ENCODE peak calls at places on chromosomes 12 and 14, in nine cellular contexts. One of them, this sample, is unnamed.

GRCh38 chr12:56683-57346 is 9.8 kb upstream of the IQSEC3 start:
- DNase-seq in pancreas: no peak
- DNase-seq in BE2C: no peak
- DNase-seq in adrenal gland: no peak
- DNase-seq in right lobe of liver: no peak
- DNase-seq in ovary: no peak
- DNase-seq in tibial nerve: no peak
- DNase-seq in transverse colon: no peak
- DNase-seq in stomach: no peak
- DNase-seq in this sample: no peak

GRCh38 chr12:168763-169525 is 45.0 kb downstream of the SLC6A12 start:
- DNase-seq in BE2C: no peak
- DNase-seq in adrenal gland: no peak
- DNase-seq in tibial nerve: no peak
- DNase-seq in right lobe of liver: no peak
- DNase-seq in ovary: no peak
- DNase-seq in transverse colon: no peak
- DNase-seq in pancreas: no peak
- DNase-seq in stomach: no peak
- DNase-seq in this sample: no peak

GRCh38 chr14:67371247-67372148 is 11.4 kb downstream of the EIF2S1 start:
- DNase-seq in right lobe of liver: no peak
- DNase-seq in ovary: no peak
- DNase-seq in BE2C: no peak
- DNase-seq in stomach: no peak
- DNase-seq in tibial nerve: no peak
- DNase-seq in transverse colon: no peak
- DNase-seq in adrenal gland: no peak
- DNase-seq in pancreas: no peak
- DNase-seq in this sample: no peak

GRCh38 chr12:69739287-69740191 is 879 bp downstream of the RAB3IP start:
- DNase-seq in transverse colon: peak
- DNase-seq in stomach: peak
- DNase-seq in tibial nerve: no peak
- DNase-seq in pancreas: peak
- DNase-seq in ovary: peak
- DNase-seq in BE2C: peak
- DNase-seq in right lobe of liver: peak
- DNase-seq in adrenal gland: peak
- DNase-seq in this sample: peak

GRCh38 chr12:31599053-31599452 is 8.1 kb upstream of the DENND5B start:
- DNase-seq in stomach: no peak
- DNase-seq in transverse colon: no peak
- DNase-seq in right lobe of liver: no peak
- DNase-seq in pancreas: no peak
- DNase-seq in ovary: no peak
- DNase-seq in BE2C: no peak
- DNase-seq in tibial nerve: no peak
- DNase-seq in adrenal gland: no peak
- DNase-seq in this sample: no peak

GRCh38 chr14:21192875-21193535 is 37.1 kb upstream of the OR5AU1 start:
- DNase-seq in tibial nerve: no peak
- DNase-seq in BE2C: peak
- DNase-seq in transverse colon: no peak
- DNase-seq in stomach: no peak
- DNase-seq in adrenal gland: no peak
- DNase-seq in ovary: no peak
- DNase-seq in right lobe of liver: no peak
- DNase-seq in pancreas: no peak
- DNase-seq in this sample: no peak

GRCh38 chr12:106243620-106244019 is 4.2 kb downstream of the CKAP4 start:
- DNase-seq in ovary: no peak
- DNase-seq in pancreas: peak
- DNase-seq in right lobe of liver: no peak
- DNase-seq in stomach: no peak
- DNase-seq in BE2C: no peak
- DNase-seq in tibial nerve: no peak
- DNase-seq in adrenal gland: no peak
- DNase-seq in transverse colon: no peak
- DNase-seq in this sample: no peak

GRCh38 chr12:113867258-113867657 is 98.9 kb downstream of the RBM19 start:
- DNase-seq in stomach: no peak
- DNase-seq in tibial nerve: no peak
- DNase-seq in right lobe of liver: no peak
- DNase-seq in pancreas: no peak
- DNase-seq in transverse colon: no peak
- DNase-seq in ovary: no peak
- DNase-seq in adrenal gland: no peak
- DNase-seq in BE2C: peak
- DNase-seq in this sample: no peak

GRCh38 chr14:31241450-31242114 is 34.0 kb upstream of the HECTD1 start:
- DNase-seq in adrenal gland: peak
- DNase-seq in transverse colon: no peak
- DNase-seq in stomach: no peak
- DNase-seq in tibial nerve: no peak
- DNase-seq in pancreas: no peak
- DNase-seq in BE2C: no peak
- DNase-seq in ovary: no peak
- DNase-seq in right lobe of liver: no peak
- DNase-seq in this sample: no peak

GRCh38 chr14:97336179-97336578 is 539.0 kb downstream of the VRK1 start:
- DNase-seq in BE2C: no peak
- DNase-seq in tibial nerve: no peak
- DNase-seq in adrenal gland: no peak
- DNase-seq in stomach: no peak
- DNase-seq in transverse colon: no peak
- DNase-seq in right lobe of liver: no peak
- DNase-seq in pancreas: no peak
- DNase-seq in ovary: no peak
- DNase-seq in this sample: no peak

GRCh38 chr14:59294662-59294992 is 106.2 kb downstream of the DAAM1 start:
- DNase-seq in right lobe of liver: no peak
- DNase-seq in pancreas: no peak
- DNase-seq in stomach: no peak
- DNase-seq in tibial nerve: no peak
- DNase-seq in transverse colon: no peak
- DNase-seq in ovary: no peak
- DNase-seq in adrenal gland: no peak
- DNase-seq in BE2C: no peak
- DNase-seq in this sample: no peak

GRCh38 chr14:54486685-54487084 is 2.1 kb downstream of the GMFB start:
- DNase-seq in adrenal gland: no peak
- DNase-seq in ovary: no peak
- DNase-seq in BE2C: no peak
- DNase-seq in transverse colon: no peak
- DNase-seq in tibial nerve: no peak
- DNase-seq in pancreas: no peak
- DNase-seq in stomach: no peak
- DNase-seq in right lobe of liver: no peak
- DNase-seq in this sample: no peak

GRCh38 chr12:112375105-112375504 is 7.1 kb downstream of the HECTD4 start:
- DNase-seq in BE2C: no peak
- DNase-seq in right lobe of liver: no peak
- DNase-seq in adrenal gland: no peak
- DNase-seq in pancreas: no peak
- DNase-seq in transverse colon: no peak
- DNase-seq in tibial nerve: no peak
- DNase-seq in stomach: no peak
- DNase-seq in ovary: no peak
- DNase-seq in this sample: no peak

GRCh38 chr12:51393676-51394545 is 2.7 kb upstream of the GALNT6 start:
- DNase-seq in transverse colon: peak
- DNase-seq in stomach: no peak
- DNase-seq in adrenal gland: peak
- DNase-seq in BE2C: no peak
- DNase-seq in ovary: no peak
- DNase-seq in right lobe of liver: no peak
- DNase-seq in pancreas: no peak
- DNase-seq in tibial nerve: no peak
- DNase-seq in this sample: no peak

GRCh38 chr14:102917469-102918211 is 4.8 kb upstream of the AMN start:
- DNase-seq in right lobe of liver: peak
- DNase-seq in adrenal gland: peak
- DNase-seq in BE2C: peak
- DNase-seq in ovary: peak
- DNase-seq in transverse colon: peak
- DNase-seq in tibial nerve: peak
- DNase-seq in pancreas: no peak
- DNase-seq in stomach: peak
- DNase-seq in this sample: peak

GRCh38 chr14:73458219-73458976 is at the start of gene NUMB:
- DNase-seq in BE2C: peak
- DNase-seq in adrenal gland: peak
- DNase-seq in ovary: peak
- DNase-seq in transverse colon: peak
- DNase-seq in stomach: peak
- DNase-seq in right lobe of liver: peak
- DNase-seq in tibial nerve: peak
- DNase-seq in pancreas: peak
- DNase-seq in this sample: peak

GRCh38 chr12:62581288-62582064 is 114.8 kb downstream of the MON2 start:
- DNase-seq in BE2C: no peak
- DNase-seq in adrenal gland: no peak
- DNase-seq in right lobe of liver: no peak
- DNase-seq in pancreas: no peak
- DNase-seq in ovary: no peak
- DNase-seq in stomach: no peak
- DNase-seq in transverse colon: no peak
- DNase-seq in tibial nerve: no peak
- DNase-seq in this sample: peak

GRCh38 chr12:121888478-121889266 is at the start of gene PSMD9:
- DNase-seq in stomach: peak
- DNase-seq in ovary: peak
- DNase-seq in pancreas: peak
- DNase-seq in BE2C: peak
- DNase-seq in adrenal gland: peak
- DNase-seq in transverse colon: peak
- DNase-seq in right lobe of liver: peak
- DNase-seq in tibial nerve: peak
- DNase-seq in this sample: peak
- TF ChIP-seq CTCF in stomach: no peak
- TF ChIP-seq CTCF in ovary: peak
- TF ChIP-seq CTCF in pancreas: peak
- TF ChIP-seq CTCF in BE2C: peak
- TF ChIP-seq CTCF in adrenal gland: peak
- TF ChIP-seq CTCF in transverse colon: peak
- TF ChIP-seq CTCF in right lobe of liver: peak
- TF ChIP-seq CTCF in tibial nerve: peak
- TF ChIP-seq CTCF in this sample: peak

GRCh38 chr12:40063424-40063823 is 42.5 kb downstream of the SLC2A13 start:
- DNase-seq in transverse colon: no peak
- DNase-seq in BE2C: no peak
- DNase-seq in stomach: no peak
- DNase-seq in right lobe of liver: no peak
- DNase-seq in pancreas: no peak
- DNase-seq in tibial nerve: no peak
- DNase-seq in adrenal gland: peak
- DNase-seq in ovary: no peak
- DNase-seq in this sample: no peak

GRCh38 chr12:40065636-40066035 is 40.2 kb downstream of the SLC2A13 start:
- DNase-seq in tibial nerve: no peak
- DNase-seq in stomach: no peak
- DNase-seq in right lobe of liver: no peak
- DNase-seq in transverse colon: no peak
- DNase-seq in BE2C: no peak
- DNase-seq in ovary: no peak
- DNase-seq in adrenal gland: no peak
- DNase-seq in pancreas: no peak
- DNase-seq in this sample: no peak

DNA sequence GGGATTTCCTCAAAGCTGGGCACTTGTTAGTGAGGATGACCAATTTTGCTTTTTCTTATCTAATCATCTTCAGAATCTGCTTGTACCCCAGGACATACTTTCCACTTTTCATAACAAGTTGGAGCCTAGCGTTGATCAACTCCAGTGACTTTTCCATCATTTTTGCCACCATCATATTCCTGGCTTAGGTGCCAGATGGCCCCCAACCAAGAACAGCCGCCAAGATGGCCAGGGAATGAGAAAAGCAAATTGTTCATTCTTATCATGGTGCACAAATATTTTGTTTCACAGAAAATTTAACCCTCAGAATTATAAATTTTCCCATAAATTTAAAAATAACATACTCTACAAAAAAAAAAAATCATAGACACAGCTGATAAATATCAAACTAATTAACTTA is 37.5 kb downstream of the SLC2A13 start:
- DNase-seq in pancreas: no peak
- DNase-seq in transverse colon: no peak
- DNase-seq in right lobe of liver: no peak
- DNase-seq in ovary: no peak
- DNase-seq in stomach: no peak
- DNase-seq in adrenal gland: no peak
- DNase-seq in BE2C: no peak
- DNase-seq in tibial nerve: no peak
- DNase-seq in this sample: no peak
- TF ChIP-seq CTCF in pancreas: no peak
- TF ChIP-seq CTCF in transverse colon: no peak
- TF ChIP-seq CTCF in right lobe of liver: no peak
- TF ChIP-seq CTCF in ovary: no peak
- TF ChIP-seq CTCF in stomach: no peak
- TF ChIP-seq CTCF in adrenal gland: no peak
- TF ChIP-seq CTCF in BE2C: no peak
- TF ChIP-seq CTCF in tibial nerve: no peak
- TF ChIP-seq CTCF in this sample: no peak

GRCh38 chr14:76143642-76144041 is 8.1 kb upstream of the GPATCH2L start:
- DNase-seq in adrenal gland: no peak
- DNase-seq in pancreas: no peak
- DNase-seq in tibial nerve: no peak
- DNase-seq in BE2C: no peak
- DNase-seq in transverse colon: no peak
- DNase-seq in stomach: no peak
- DNase-seq in right lobe of liver: no peak
- DNase-seq in ovary: no peak
- DNase-seq in this sample: no peak
- TF ChIP-seq CTCF in adrenal gland: no peak
- TF ChIP-seq CTCF in pancreas: no peak
- TF ChIP-seq CTCF in tibial nerve: no peak
- TF ChIP-seq CTCF in BE2C: no peak
- TF ChIP-seq CTCF in transverse colon: no peak
- TF ChIP-seq CTCF in stomach: no peak
- TF ChIP-seq CTCF in right lobe of liver: no peak
- TF ChIP-seq CTCF in ovary: no peak
- TF ChIP-seq CTCF in this sample: no peak

GRCh38 chr14:58244556-58245387 is at the start of gene PSMA3:
- DNase-seq in ovary: peak
- DNase-seq in adrenal gland: peak
- DNase-seq in pancreas: peak
- DNase-seq in transverse colon: peak
- DNase-seq in tibial nerve: peak
- DNase-seq in right lobe of liver: peak
- DNase-seq in BE2C: peak
- DNase-seq in stomach: peak
- DNase-seq in this sample: peak
- TF ChIP-seq CTCF in ovary: no peak
- TF ChIP-seq CTCF in adrenal gland: no peak
- TF ChIP-seq CTCF in pancreas: no peak
- TF ChIP-seq CTCF in transverse colon: no peak
- TF ChIP-seq CTCF in tibial nerve: peak
- TF ChIP-seq CTCF in right lobe of liver: no peak
- TF ChIP-seq CTCF in BE2C: peak
- TF ChIP-seq CTCF in stomach: no peak
- TF ChIP-seq CTCF in this sample: no peak

This sample was measured in left ventricle myocardium inferior.